ENCODE peak calls at places on chromosomes 4 and X, in nine cellular contexts. J is trophoblast cell, P is adrenal gland, D is iPS DF 6.9, G is dorsolateral prefrontal cortex, E is A549, I is heart left ventricle, C is Peyer's patch, T is OCI-LY7. M is an unnamed sample.

GRCh38 chr4:180449395-180449956 is 1793.7 kb upstream of the TENM3 start:
- DNase-seq in J (peak; percentile 36), P (peak; percentile 74), D (peak; percentile 47), G (no peak), E (peak; percentile 19), I (no peak), C (no peak), T (peak; percentile 55), M (peak; percentile 72)

GRCh38 chrX:40099046-40099968 is 1.5 kb upstream of the BCOR start:
- DNase-seq in J (no peak), P (peak; percentile 68), D (no peak), G (no peak), E (peak; percentile 28), I (peak; percentile 77), C (peak; percentile 63), T (peak; percentile 87), M (peak; percentile 72)

GRCh38 chrX:40504801-40505605 is 75.8 kb upstream of the ATP6AP2 start:
- DNase-seq in J (no peak), P (no peak), D (no peak), G (no peak), E (no peak), I (no peak), C (no peak), T (no peak), M (peak; percentile 84)

GRCh38 chr4:113052379-113052951 is 3.0 kb downstream of the ANK2 start:
- DNase-seq in J (no peak), P (no peak), D (no peak), G (no peak), E (no peak), I (no peak), C (no peak), T (no peak), M (peak; percentile 75)

GRCh38 chr4:48954314-48954713 is 31.8 kb upstream of the CWH43 start:
- DNase-seq in J (no peak), P (no peak), D (no peak), G (no peak), E (no peak), I (no peak), C (no peak), T (no peak), M (no peak)

GRCh38 chrX:53249387-53250042 is 24.5 kb upstream of the KDM5C start:
- DNase-seq in J (peak; percentile 10), P (no peak), D (no peak), G (no peak), E (no peak), I (no peak), C (no peak), T (no peak), M (no peak)

GRCh38 chr4:89411539-89411938 is 103.9 kb upstream of the GPRIN3 start:
- DNase-seq in J (no peak), P (no peak), D (no peak), G (no peak), E (no peak), I (no peak), C (no peak), T (no peak), M (peak; percentile 91)

GRCh38 chr4:107125496-107125895 is 89.4 kb upstream of the DKK2 start:
- DNase-seq in J (no peak), P (no peak), D (no peak), G (no peak), E (no peak), I (no peak), C (no peak), T (no peak), M (no peak)

GRCh38 chr4:180664766-180665368 is 1578.3 kb upstream of the TENM3 start:
- DNase-seq in J (peak; percentile 74), P (peak; percentile 95), D (peak; percentile 79), G (peak; percentile 49), E (peak; percentile 35), I (no peak), C (no peak), T (peak; percentile 92), M (peak; percentile 91)

GRCh38 chrX:15505104-15505503 is 4.5 kb downstream of the BMX start:
- DNase-seq in J (no peak), P (no peak), D (no peak), G (no peak), E (no peak), I (no peak), C (no peak), T (no peak), M (no peak)

GRCh38 chrX:323721-324628 is 5.4 kb upstream of the GTPBP6 start:
- DNase-seq in J (peak; percentile 73), P (no peak), D (no peak), G (no peak), E (no peak), I (peak; percentile 38), C (peak; percentile 72), T (peak; percentile 71), M (peak; percentile 38)

GRCh38 chr4:188934320-188934975 is 795.2 kb downstream of the TRIML1 start:
- DNase-seq in J (no peak), P (no peak), D (no peak), G (no peak), E (no peak), I (no peak), C (no peak), T (no peak), M (no peak)

GRCh38 chr4:81084029-81084428 is 53.5 kb downstream of the BMP3 start:
- DNase-seq in J (no peak), P (no peak), D (no peak), G (no peak), E (no peak), I (no peak), C (no peak), T (no peak), M (no peak)

GRCh38 chr4:39609454-39609911 is 29.2 kb downstream of the SMIM14 start:
- DNase-seq in J (no peak), P (no peak), D (no peak), G (no peak), E (no peak), I (no peak), C (no peak), T (no peak), M (no peak)

GRCh38 chrX:133523094-133523493 is 107.8 kb upstream of the GPC4 start:
- DNase-seq in J (no peak), P (no peak), D (no peak), G (no peak), E (no peak), I (no peak), C (no peak), T (no peak), M (no peak)

GRCh38 chr4:125529071-125529470 is 214.3 kb downstream of the FAT4 start:
- DNase-seq in J (no peak), P (no peak), D (no peak), G (no peak), E (no peak), I (no peak), C (no peak), T (no peak), M (no peak)

GRCh38 chrX:7263961-7264360 is 116.0 kb upstream of the PUDP start:
- DNase-seq in J (no peak), P (no peak), D (no peak), G (no peak), E (no peak), I (no peak), C (no peak), T (no peak), M (no peak)

GRCh38 chrX:11504234-11504633 is 161.5 kb downstream of the ARHGAP6 start:
- DNase-seq in J (no peak), P (no peak), D (no peak), G (no peak), E (no peak), I (no peak), C (no peak), T (peak; percentile 7), M (no peak)

DNA sequence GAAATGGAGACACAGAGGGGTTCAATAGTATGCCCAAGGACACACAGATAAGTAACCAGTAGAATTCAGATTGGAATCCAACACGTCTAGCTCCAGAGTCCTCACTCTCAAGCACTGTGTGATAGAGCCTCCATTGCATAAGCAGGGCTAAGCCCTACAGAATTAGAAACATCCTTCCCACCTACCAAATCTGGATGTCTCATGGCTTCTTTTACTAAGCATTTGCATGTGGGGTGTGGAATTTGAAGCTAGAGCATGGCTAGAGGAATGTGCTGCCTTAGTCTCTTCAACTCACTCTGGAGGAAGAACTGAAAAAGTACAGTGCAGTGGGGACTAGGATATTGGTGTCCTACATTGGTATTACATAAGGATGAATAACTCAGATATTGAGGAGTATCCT is 119.4 kb downstream of the MFAP3L start:
- DNase-seq in J (peak; percentile 20), P (no peak), D (no peak), G (no peak), E (no peak), I (no peak), C (no peak), T (no peak), M (no peak)
- H3K4me3 ChIP-seq in J (no peak overlapping the region), P (no peak overlapping the region), D (no peak overlapping the region), G (no peak overlapping the region), E (no peak overlapping the region), I (no peak overlapping the region), C (no peak overlapping the region), T (no peak overlapping the region), M (no peak overlapping the region)

DNA sequence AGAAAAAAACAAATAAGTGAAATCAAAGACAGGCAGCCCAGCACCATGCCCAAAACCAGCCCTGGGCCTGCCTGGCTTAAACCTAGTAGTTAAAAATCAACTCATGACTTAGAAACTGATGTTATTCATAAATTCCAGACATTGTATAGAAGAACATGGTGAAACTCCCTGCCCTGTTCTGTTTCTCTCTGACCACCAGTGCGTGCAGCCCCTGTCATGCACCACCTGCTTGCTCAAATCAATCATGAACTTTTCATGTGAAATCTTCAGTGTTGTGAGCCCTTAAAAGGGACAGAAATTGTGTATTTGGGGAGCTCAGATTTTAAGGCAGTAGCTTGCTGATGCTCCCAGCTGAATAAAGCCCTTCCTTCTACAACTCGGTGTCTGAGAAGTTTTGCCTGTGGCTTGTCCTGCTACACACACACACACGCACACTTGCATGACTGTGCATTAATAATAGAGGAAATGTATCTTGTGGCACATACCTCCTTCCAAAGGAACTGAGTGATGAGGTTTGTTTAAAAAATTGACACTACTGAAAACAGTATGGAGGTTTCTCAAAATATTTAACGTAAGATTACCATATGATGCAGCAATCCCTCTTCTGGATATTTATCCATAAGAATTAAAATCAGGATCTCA is 39.2 kb upstream of the UGT2B7 start:
- DNase-seq in J (no peak), P (no peak), D (no peak), G (no peak), E (no peak), I (no peak), C (no peak), T (no peak), M (peak; percentile 45)
- H3K27ac ChIP-seq in J (no peak overlapping the region), P (no peak overlapping the region), D (no peak overlapping the region), G (no peak overlapping the region), E (peak overlapping the region; percentile 71), I (no peak overlapping the region), C (no peak overlapping the region), T (no peak overlapping the region), M (no peak overlapping the region)

GRCh38 chr4:177667687-177668086 is 225.4 kb upstream of the AGA start:
- DNase-seq in J (no peak), P (no peak), D (no peak), G (no peak), E (no peak), I (no peak), C (no peak), T (no peak), M (peak; percentile 1)
- H3K4me3 ChIP-seq in J (no peak overlapping the region), P (no peak overlapping the region), D (no peak overlapping the region), G (no peak overlapping the region), E (no peak overlapping the region), I (no peak overlapping the region), C (no peak overlapping the region), T (no peak overlapping the region), M (no peak overlapping the region)

DNA sequence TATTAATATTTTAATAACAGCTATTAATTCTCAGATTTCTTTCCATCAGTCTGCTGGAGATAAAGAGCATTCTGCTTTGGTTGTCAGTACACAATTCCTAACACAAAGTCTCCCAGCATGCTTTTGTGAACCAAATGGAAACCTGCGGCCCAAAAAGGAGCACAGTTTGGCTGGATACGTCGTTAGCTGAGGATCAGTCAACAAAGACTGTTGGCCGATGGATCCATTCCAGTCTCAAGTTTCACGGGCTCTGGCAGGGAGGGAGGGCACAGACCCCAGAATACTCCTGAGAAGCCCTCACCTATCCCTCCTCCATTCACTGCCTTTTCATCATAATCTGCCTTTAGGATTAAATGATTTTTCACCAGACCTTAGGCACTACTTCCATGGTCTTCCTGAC is 26.3 kb upstream of the PRSS48 start:
- DNase-seq in J (no peak), P (no peak), D (peak; percentile 66), G (no peak), E (no peak), I (no peak), C (no peak), T (no peak), M (no peak)
- H3K27ac ChIP-seq in J (no peak overlapping the region), P (no peak overlapping the region), D (no peak overlapping the region), G (no peak overlapping the region), E (no peak overlapping the region), I (no peak overlapping the region), C (no peak overlapping the region), T (no peak overlapping the region), M (no peak overlapping the region)